ENCODE peak calls at places on chromosomes 7 and 10, in seven cellular contexts. One of them, this sample, is unnamed.

GRCh38 chr10:24952146-24952700 is at the start of gene PRTFDC1:
- DNase-seq in RWPE1: peak; percentile 27
- DNase-seq in AG09319: no peak
- DNase-seq in OCI-LY7: no peak
- DNase-seq in AG04449: no peak
- DNase-seq in cardiac fibroblast: peak; percentile 31
- DNase-seq in Calu3: peak; percentile 58
- DNase-seq in this sample: no peak

GRCh38 chr7:134866581-134866980 is 87.1 kb downstream of the CALD1 start:
- DNase-seq in RWPE1: no peak
- DNase-seq in OCI-LY7: no peak
- DNase-seq in AG04449: no peak
- DNase-seq in AG09319: no peak
- DNase-seq in Calu3: no peak
- DNase-seq in cardiac fibroblast: peak; percentile 57
- DNase-seq in this sample: no peak

GRCh38 chr7:142459557-142459963 is 201.7 kb upstream of the PRSS58 start:
- DNase-seq in Calu3: peak; percentile 35
- DNase-seq in RWPE1: peak; percentile 30
- DNase-seq in AG09319: peak; percentile 62
- DNase-seq in AG04449: no peak
- DNase-seq in OCI-LY7: peak; percentile 51
- DNase-seq in cardiac fibroblast: peak; percentile 87
- DNase-seq in this sample: no peak

GRCh38 chr7:44184874-44185446 is 4.3 kb downstream of the GCK start:
- DNase-seq in RWPE1: no peak
- DNase-seq in AG04449: no peak
- DNase-seq in Calu3: no peak
- DNase-seq in OCI-LY7: no peak
- DNase-seq in AG09319: no peak
- DNase-seq in cardiac fibroblast: no peak
- DNase-seq in this sample: no peak

GRCh38 chr10:51877636-51878035 is 178.2 kb upstream of the CSTF2T start:
- DNase-seq in AG04449: no peak
- DNase-seq in OCI-LY7: no peak
- DNase-seq in RWPE1: no peak
- DNase-seq in Calu3: no peak
- DNase-seq in cardiac fibroblast: no peak
- DNase-seq in AG09319: no peak
- DNase-seq in this sample: no peak

GRCh38 chr7:70571403-70571911 is 560.5 kb upstream of the GALNT17 start:
- DNase-seq in Calu3: no peak
- DNase-seq in RWPE1: peak; percentile 26
- DNase-seq in AG04449: peak; percentile 38
- DNase-seq in cardiac fibroblast: no peak
- DNase-seq in OCI-LY7: no peak
- DNase-seq in AG09319: no peak
- DNase-seq in this sample: no peak

GRCh38 chr10:7587865-7588188 is 78.9 kb downstream of the ITIH5 start:
- DNase-seq in OCI-LY7: no peak
- DNase-seq in RWPE1: no peak
- DNase-seq in AG09319: no peak
- DNase-seq in AG04449: no peak
- DNase-seq in cardiac fibroblast: no peak
- DNase-seq in Calu3: no peak
- DNase-seq in this sample: no peak

GRCh38 chr10:6299234-6299633 is 96.5 kb downstream of the PFKFB3 start:
- DNase-seq in cardiac fibroblast: no peak
- DNase-seq in AG04449: no peak
- DNase-seq in AG09319: no peak
- DNase-seq in OCI-LY7: no peak
- DNase-seq in Calu3: peak; percentile 93
- DNase-seq in RWPE1: peak; percentile 97
- DNase-seq in this sample: no peak

GRCh38 chr10:63320683-63321082 is 145.1 kb downstream of the JMJD1C start:
- DNase-seq in OCI-LY7: no peak
- DNase-seq in Calu3: no peak
- DNase-seq in AG04449: no peak
- DNase-seq in cardiac fibroblast: no peak
- DNase-seq in RWPE1: no peak
- DNase-seq in AG09319: no peak
- DNase-seq in this sample: no peak

GRCh38 chr10:100562806-100563293 is 27.1 kb downstream of the HIF1AN start:
- DNase-seq in OCI-LY7: no peak
- DNase-seq in cardiac fibroblast: peak; percentile 51
- DNase-seq in AG04449: no peak
- DNase-seq in Calu3: peak; percentile 20
- DNase-seq in RWPE1: peak; percentile 56
- DNase-seq in AG09319: no peak
- DNase-seq in this sample: no peak

GRCh38 chr10:51544933-51545332 is 154.5 kb downstream of the CSTF2T start:
- DNase-seq in cardiac fibroblast: no peak
- DNase-seq in AG09319: no peak
- DNase-seq in OCI-LY7: no peak
- DNase-seq in RWPE1: no peak
- DNase-seq in AG04449: no peak
- DNase-seq in Calu3: no peak
- DNase-seq in this sample: no peak

GRCh38 chr7:4003536-4003935 is 678.6 kb upstream of the FOXK1 start:
- DNase-seq in OCI-LY7: no peak
- DNase-seq in AG09319: no peak
- DNase-seq in Calu3: no peak
- DNase-seq in RWPE1: peak; percentile 7
- DNase-seq in AG04449: no peak
- DNase-seq in cardiac fibroblast: no peak
- DNase-seq in this sample: no peak

GRCh38 chr7:102310414-102310815 is 23.7 kb downstream of the SH2B2 start:
- DNase-seq in RWPE1: no peak
- DNase-seq in AG09319: no peak
- DNase-seq in Calu3: no peak
- DNase-seq in AG04449: no peak
- DNase-seq in OCI-LY7: no peak
- DNase-seq in cardiac fibroblast: no peak
- DNase-seq in this sample: no peak

GRCh38 chr10:93993782-93994668 is at the start of gene PLCE1:
- DNase-seq in cardiac fibroblast: peak; percentile 10
- DNase-seq in RWPE1: peak; percentile 58
- DNase-seq in AG09319: no peak
- DNase-seq in OCI-LY7: no peak
- DNase-seq in AG04449: no peak
- DNase-seq in Calu3: peak; percentile 59
- DNase-seq in this sample: peak; percentile 51

GRCh38 chr7:129825005-129825553 is 127.7 kb downstream of the UBE2H start:
- DNase-seq in cardiac fibroblast: peak; percentile 43
- DNase-seq in OCI-LY7: peak; percentile 42
- DNase-seq in AG04449: no peak
- DNase-seq in Calu3: peak; percentile 84
- DNase-seq in AG09319: no peak
- DNase-seq in RWPE1: peak; percentile 61
- DNase-seq in this sample: peak; percentile 67

GRCh38 chr7:127930341-127931328 is 100.6 kb downstream of the LRRC4 start:
- DNase-seq in OCI-LY7: peak; percentile 42
- DNase-seq in AG09319: no peak
- DNase-seq in Calu3: no peak
- DNase-seq in RWPE1: no peak
- DNase-seq in cardiac fibroblast: no peak
- DNase-seq in AG04449: no peak
- DNase-seq in this sample: no peak

GRCh38 chr7:152076324-152076821 is 50.9 kb downstream of the GALNT11 start:
- DNase-seq in RWPE1: peak; percentile 12
- DNase-seq in OCI-LY7: peak; percentile 40
- DNase-seq in AG04449: no peak
- DNase-seq in cardiac fibroblast: peak; percentile 31
- DNase-seq in AG09319: no peak
- DNase-seq in Calu3: peak; percentile 51
- DNase-seq in this sample: no peak

GRCh38 chr10:338176-339037 is 203.2 kb downstream of the ZMYND11 start:
- DNase-seq in AG04449: no peak
- DNase-seq in cardiac fibroblast: peak; percentile 68
- DNase-seq in Calu3: peak; percentile 58
- DNase-seq in OCI-LY7: no peak
- DNase-seq in RWPE1: peak; percentile 86
- DNase-seq in AG09319: peak; percentile 25
- DNase-seq in this sample: no peak

GRCh38 chr10:109895095-109895818 is 28.1 kb downstream of the XPNPEP1 start:
- DNase-seq in RWPE1: no peak
- DNase-seq in AG04449: no peak
- DNase-seq in cardiac fibroblast: peak; percentile 80
- DNase-seq in OCI-LY7: no peak
- DNase-seq in AG09319: no peak
- DNase-seq in Calu3: no peak
- DNase-seq in this sample: no peak

GRCh38 chr10:124473070-124473469 is 11.4 kb downstream of the LHPP start:
- DNase-seq in OCI-LY7: no peak
- DNase-seq in AG04449: no peak
- DNase-seq in AG09319: no peak
- DNase-seq in Calu3: no peak
- DNase-seq in RWPE1: no peak
- DNase-seq in cardiac fibroblast: no peak
- DNase-seq in this sample: no peak

GRCh38 chr10:107442035-107442505 is 277.6 kb upstream of the SORCS1 start:
- DNase-seq in cardiac fibroblast: peak; percentile 28
- DNase-seq in RWPE1: peak; percentile 36
- DNase-seq in Calu3: no peak
- DNase-seq in OCI-LY7: no peak
- DNase-seq in AG09319: no peak
- DNase-seq in AG04449: peak; percentile 24
- DNase-seq in this sample: no peak

GRCh38 chr7:32670105-32670504 is 174.8 kb downstream of the AVL9 start:
- DNase-seq in AG09319: no peak
- DNase-seq in Calu3: peak; percentile 82
- DNase-seq in AG04449: no peak
- DNase-seq in RWPE1: no peak
- DNase-seq in OCI-LY7: no peak
- DNase-seq in cardiac fibroblast: peak; percentile 67
- DNase-seq in this sample: no peak

GRCh38 chr10:80519936-80520650 is 17.6 kb upstream of the SH2D4B start:
- DNase-seq in AG09319: no peak
- DNase-seq in RWPE1: no peak
- DNase-seq in Calu3: no peak
- DNase-seq in cardiac fibroblast: no peak
- DNase-seq in OCI-LY7: no peak
- DNase-seq in AG04449: no peak
- DNase-seq in this sample: no peak

GRCh38 chr10:132123606-132124005 is 57.9 kb downstream of the JAKMIP3 start:
- DNase-seq in cardiac fibroblast: no peak
- DNase-seq in OCI-LY7: no peak
- DNase-seq in Calu3: no peak
- DNase-seq in AG09319: no peak
- DNase-seq in AG04449: no peak
- DNase-seq in RWPE1: no peak
- DNase-seq in this sample: no peak

GRCh38 chr10:77120012-77120411 is 517.6 kb downstream of the KCNMA1 start:
- DNase-seq in Calu3: no peak
- DNase-seq in AG09319: no peak
- DNase-seq in RWPE1: no peak
- DNase-seq in AG04449: no peak
- DNase-seq in OCI-LY7: no peak
- DNase-seq in cardiac fibroblast: no peak
- DNase-seq in this sample: no peak

DNA sequence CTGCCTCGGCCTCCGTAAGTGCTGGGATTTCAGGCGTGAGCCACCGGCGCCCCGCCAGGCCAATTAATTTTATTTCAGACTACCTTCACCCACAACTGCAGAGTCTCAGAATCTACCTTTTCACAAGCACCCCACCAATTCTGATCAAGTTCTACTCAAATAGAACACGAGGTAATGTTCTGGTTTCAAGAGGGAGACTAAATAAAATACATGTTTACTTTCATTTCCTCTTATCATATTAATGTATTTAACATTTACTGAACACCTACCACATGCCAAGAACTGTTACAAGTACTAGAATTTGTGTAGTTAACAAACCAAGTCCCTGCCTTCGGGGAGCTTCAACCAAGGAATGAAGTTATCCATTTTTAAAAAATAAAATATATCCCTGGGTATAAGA is 25.5 kb upstream of the RGS10 start:
- DNase-seq in cardiac fibroblast: no peak
- DNase-seq in AG09319: no peak
- DNase-seq in AG04449: no peak
- DNase-seq in RWPE1: no peak
- DNase-seq in OCI-LY7: peak; percentile 9
- DNase-seq in Calu3: no peak
- DNase-seq in this sample: no peak
- TF ChIP-seq CTCF in cardiac fibroblast: no peak
- TF ChIP-seq CTCF in AG09319: no peak
- TF ChIP-seq CTCF in AG04449: no peak
- TF ChIP-seq CTCF in RWPE1: no peak
- TF ChIP-seq CTCF in OCI-LY7: no peak
- TF ChIP-seq CTCF in Calu3: no peak
- TF ChIP-seq CTCF in this sample: no peak

GRCh38 chr7:41183741-41184140 is 519.1 kb downstream of the INHBA start:
- DNase-seq in RWPE1: no peak
- DNase-seq in AG04449: no peak
- DNase-seq in AG09319: no peak
- DNase-seq in cardiac fibroblast: no peak
- DNase-seq in Calu3: no peak
- DNase-seq in OCI-LY7: no peak
- DNase-seq in this sample: no peak
- TF ChIP-seq CTCF in RWPE1: no peak
- TF ChIP-seq CTCF in AG04449: no peak
- TF ChIP-seq CTCF in AG09319: no peak
- TF ChIP-seq CTCF in cardiac fibroblast: no peak
- TF ChIP-seq CTCF in Calu3: no peak
- TF ChIP-seq CTCF in OCI-LY7: no peak
- TF ChIP-seq CTCF in this sample: no peak

GRCh38 chr10:90319188-90319914 is 538.5 kb downstream of the HTR7 start:
- DNase-seq in AG04449: peak; percentile 34
- DNase-seq in OCI-LY7: no peak
- DNase-seq in RWPE1: peak; percentile 93
- DNase-seq in AG09319: no peak
- DNase-seq in Calu3: peak; percentile 55
- DNase-seq in cardiac fibroblast: peak; percentile 97
- DNase-seq in this sample: no peak
- TF ChIP-seq CTCF in AG04449: no peak
- TF ChIP-seq CTCF in OCI-LY7: no peak
- TF ChIP-seq CTCF in RWPE1: no peak
- TF ChIP-seq CTCF in AG09319: no peak
- TF ChIP-seq CTCF in Calu3: no peak
- TF ChIP-seq CTCF in cardiac fibroblast: no peak
- TF ChIP-seq CTCF in this sample: no peak

DNA sequence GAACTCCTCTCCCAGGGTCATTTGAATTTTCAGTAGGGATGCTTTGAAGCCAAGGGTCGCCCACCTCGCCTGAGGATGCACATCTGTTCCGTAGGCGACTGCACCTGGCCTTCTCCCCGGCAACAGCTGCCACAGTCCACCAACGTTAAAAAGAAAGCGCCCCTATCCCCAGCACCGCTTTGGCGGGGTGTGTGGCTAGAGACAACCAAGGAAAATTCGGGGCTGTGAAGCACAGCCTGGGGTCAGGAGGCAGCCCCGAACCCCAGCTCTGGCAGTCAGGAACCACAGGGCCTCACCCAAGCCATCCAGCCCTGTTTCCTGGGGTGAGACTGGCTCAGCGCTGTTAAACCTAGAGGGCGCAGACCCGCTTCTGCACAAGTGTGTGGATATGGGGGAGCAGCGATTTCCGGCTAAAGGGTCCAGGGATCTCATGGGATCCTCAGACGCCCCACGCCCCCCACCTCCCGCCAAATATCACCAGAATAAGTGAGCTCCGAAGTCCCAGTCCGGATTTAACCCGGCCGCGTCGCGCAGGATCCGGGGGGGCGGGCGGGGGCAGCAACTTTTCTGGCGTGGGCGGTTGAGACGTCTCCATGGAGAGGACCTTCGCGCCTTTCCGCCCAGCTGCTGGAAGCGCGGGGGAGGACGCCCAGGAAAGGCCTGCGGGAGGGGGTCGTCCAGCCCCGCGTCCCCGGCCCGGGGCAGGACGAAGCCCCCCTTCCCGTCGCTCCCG is 821 bp downstream of the ZC3HAV1L start:
- DNase-seq in OCI-LY7: no peak
- DNase-seq in Calu3: peak; percentile 45
- DNase-seq in AG09319: no peak
- DNase-seq in RWPE1: peak; percentile 34
- DNase-seq in cardiac fibroblast: peak; percentile 36
- DNase-seq in AG04449: no peak
- DNase-seq in this sample: no peak
- TF ChIP-seq CTCF in OCI-LY7: no peak
- TF ChIP-seq CTCF in Calu3: no peak
- TF ChIP-seq CTCF in AG09319: peak; percentile 20
- TF ChIP-seq CTCF in RWPE1: no peak
- TF ChIP-seq CTCF in cardiac fibroblast: peak; percentile 2
- TF ChIP-seq CTCF in AG04449: peak; percentile 7
- TF ChIP-seq CTCF in this sample: no peak

This sample was measured in lung.